ENCODE peak calls at places on chromosomes 6 and 20, in seven cellular contexts. M is B cell, J is HuH-7, F is GM12865, Z is retinal pigment epithelial cell, O is thyroid gland, T is nephron progenitor cell. E is an unnamed sample.

GRCh38 chr6:108119212-108120141 is 44.9 kb upstream of the OSTM1 start:
- DNase-seq in M (peak; percentile 12), J (no peak), F (no peak), Z (no peak), O (no peak), T (peak; percentile 47), E (no peak)

GRCh38 chr6:33815854-33816253 is 12.1 kb upstream of the MLN start:
- DNase-seq in M (no peak), J (no peak), F (peak; percentile 28), Z (no peak), O (peak; percentile 51), T (peak; percentile 58), E (peak; percentile 13)

GRCh38 chr6:73006161-73006560 is 219.1 kb downstream of the KHDC1L start:
- DNase-seq in M (no peak), J (no peak), F (no peak), Z (no peak), O (no peak), T (no peak), E (no peak)

GRCh38 chr6:63816979-63817436 is 181.4 kb downstream of the PHF3 start:
- DNase-seq in M (no peak), J (peak; percentile 59), F (peak; percentile 28), Z (no peak), O (no peak), T (no peak), E (peak; percentile 31)

GRCh38 chr20:43726811-43727338 is at the start of gene GTSF1L:
- DNase-seq in M (no peak), J (no peak), F (no peak), Z (no peak), O (no peak), T (no peak), E (no peak)

GRCh38 chr20:25019381-25020155 is 27.0 kb upstream of the APMAP start:
- DNase-seq in M (no peak), J (no peak), F (no peak), Z (no peak), O (peak; percentile 75), T (no peak), E (no peak)

GRCh38 chr6:5599112-5599511 is 337.8 kb downstream of the FARS2 start:
- DNase-seq in M (no peak), J (no peak), F (no peak), Z (no peak), O (no peak), T (no peak), E (no peak)

GRCh38 chr6:113856571-113857564 is at the start of gene MARCKS:
- DNase-seq in M (peak; percentile 91), J (peak; percentile 87), F (peak; percentile 93), Z (peak; percentile 75), O (peak; percentile 77), T (peak; percentile 84), E (peak; percentile 88)

GRCh38 chr6:46983007-46983411 is 59.1 kb downstream of the ADGRF1 start:
- DNase-seq in M (no peak), J (no peak), F (no peak), Z (no peak), O (peak; percentile 58), T (no peak), E (no peak)

GRCh38 chr6:70657706-70658105 is 10.0 kb upstream of the SMAP1 start:
- DNase-seq in M (no peak), J (no peak), F (peak; percentile 9), Z (no peak), O (no peak), T (no peak), E (no peak)

GRCh38 chr6:136288566-136289326 is 900 bp downstream of the BCLAF1 start:
- DNase-seq in M (peak; percentile 92), J (peak; percentile 38), F (peak; percentile 91), Z (peak; percentile 75), O (peak; percentile 90), T (peak; percentile 59), E (peak; percentile 77)

GRCh38 chr20:35055445-35056276 is 36.9 kb downstream of the TRPC4AP start:
- DNase-seq in M (no peak), J (no peak), F (peak; percentile 57), Z (no peak), O (no peak), T (no peak), E (no peak)

GRCh38 chr6:131682427-131682826 is 18.8 kb downstream of the OR2A4 start:
- DNase-seq in M (no peak), J (no peak), F (no peak), Z (no peak), O (no peak), T (no peak), E (no peak)

GRCh38 chr6:116291701-116292396 is 12.1 kb upstream of the TSPYL1 start:
- DNase-seq in M (no peak), J (no peak), F (no peak), Z (no peak), O (no peak), T (no peak), E (no peak)

GRCh38 chr6:20497200-20497820 is 36.9 kb upstream of the CDKAL1 start:
- DNase-seq in M (no peak), J (no peak), F (no peak), Z (no peak), O (no peak), T (no peak), E (no peak)

GRCh38 chr20:53774487-53775203 is 181.0 kb upstream of the ZNF217 start:
- DNase-seq in M (no peak), J (no peak), F (no peak), Z (no peak), O (no peak), T (no peak), E (no peak)

GRCh38 chr6:24927985-24928735 is 7.6 kb downstream of the RIPOR2 start:
- DNase-seq in M (no peak), J (no peak), F (no peak), Z (no peak), O (no peak), T (no peak), E (no peak)

GRCh38 chr6:77470983-77471382 is 7.7 kb upstream of the HTR1B start:
- DNase-seq in M (no peak), J (no peak), F (no peak), Z (no peak), O (no peak), T (no peak), E (no peak)

GRCh38 chr6:139567095-139567494 is 192.6 kb upstream of the CITED2 start:
- DNase-seq in M (no peak), J (no peak), F (no peak), Z (no peak), O (no peak), T (no peak), E (no peak)

GRCh38 chr6:136956590-136957573 is 34.8 kb downstream of the SLC35D3 start:
- DNase-seq in M (no peak), J (no peak), F (no peak), Z (no peak), O (no peak), T (peak; percentile 30), E (no peak)

GRCh38 chr20:62501801-62502495 is 26.2 kb upstream of the GATA5 start:
- DNase-seq in M (peak; percentile 70), J (no peak), F (peak; percentile 87), Z (peak; percentile 47), O (no peak), T (no peak), E (no peak)

E was measured in midbrain.